ENCODE peak calls at places on chromosomes 13 and 19, in four cellular contexts. F, U, M and T are unnamed samples.

GRCh38 chr13:61880576-61881283 is 465.1 kb upstream of the PCDH20 start:
- DNase-seq in F (no peak), U (peak; percentile 3), M (no peak), T (no peak)

GRCh38 chr19:2097330-2098327 is 914 bp downstream of the IZUMO4 start:
- DNase-seq in F (no peak), U (no peak), M (no peak), T (peak; percentile 55)

GRCh38 chr19:31285744-31286143 is 63.5 kb downstream of the TSHZ3 start:
- DNase-seq in F (no peak), U (peak; percentile 50), M (no peak), T (no peak)

GRCh38 chr19:20612711-20613316 is 47.2 kb upstream of the ZNF737 start:
- DNase-seq in F (no peak), U (no peak), M (no peak), T (no peak)

GRCh38 chr13:98890186-98890585 is 87.7 kb downstream of the DOCK9 start:
- DNase-seq in F (no peak), U (peak; percentile 96), M (no peak), T (no peak)

GRCh38 chr19:17765069-17765618 is 13.9 kb downstream of the FCHO1 start:
- DNase-seq in F (no peak), U (no peak), M (peak; percentile 9), T (no peak)

GRCh38 chr19:47005873-47006272 is 13.8 kb upstream of the NPAS1 start:
- DNase-seq in F (no peak), U (no peak), M (no peak), T (peak; percentile 27)

GRCh38 chr13:72983085-72983768 is 75.6 kb upstream of the KLF5 start:
- DNase-seq in F (no peak), U (peak; percentile 25), M (no peak), T (no peak)

GRCh38 chr13:45916036-45916435 is 64.5 kb upstream of the SIAH3 start:
- DNase-seq in F (no peak), U (no peak), M (no peak), T (no peak)

GRCh38 chr13:92994056-92994455 is 232.6 kb upstream of the GPC6 start:
- DNase-seq in F (no peak), U (peak; percentile 83), M (no peak), T (no peak)

GRCh38 chr13:48950507-48950886 is 25.2 kb upstream of the FNDC3A start:
- DNase-seq in F (no peak), U (peak; percentile 20), M (no peak), T (no peak)

GRCh38 chr13:42567772-42568428 is 6.1 kb upstream of the TNFSF11 start:
- DNase-seq in F (no peak), U (no peak), M (no peak), T (no peak)

GRCh38 chr13:60990032-60990733 is 425.5 kb downstream of the PCDH20 start:
- DNase-seq in F (no peak), U (no peak), M (no peak), T (no peak)

GRCh38 chr13:99911069-99911964 is 60.2 kb downstream of the ZIC5 start:
- DNase-seq in F (no peak), U (no peak), M (no peak), T (no peak)

GRCh38 chr19:5025027-5025426 is 56.1 kb downstream of the KDM4B start:
- DNase-seq in F (no peak), U (no peak), M (no peak), T (no peak)

GRCh38 chr13:105219636-105220035 is 1315.8 kb downstream of the EFNB2 start:
- DNase-seq in F (no peak), U (peak; percentile 58), M (no peak), T (no peak)

GRCh38 chr13:43159007-43159406 is 135.6 kb downstream of the DNAJC15 start:
- DNase-seq in F (no peak), U (peak; percentile 80), M (no peak), T (no peak)

GRCh38 chr19:17522988-17523872 is 11.8 kb downstream of the PGLS start:
- DNase-seq in F (peak; percentile 26), U (no peak), M (no peak), T (no peak)

GRCh38 chr13:99389520-99390304 is 82.5 kb upstream of the GPR183 start:
- DNase-seq in F (no peak), U (no peak), M (no peak), T (no peak)

GRCh38 chr13:104253063-104253680 is 1187.0 kb upstream of the SLC10A2 start:
- DNase-seq in F (no peak), U (peak; percentile 4), M (no peak), T (no peak)

GRCh38 chr13:105920375-105920774 is 615.1 kb downstream of the EFNB2 start:
- DNase-seq in F (no peak), U (peak; percentile 60), M (no peak), T (no peak)

GRCh38 chr13:110306960-110307696 is at the start of the genes COL4A1 and COL4A2:
- DNase-seq in F (no peak), U (peak; percentile 80), M (no peak), T (no peak)

GRCh38 chr13:35994131-35994966 is 136.8 kb downstream of the DCLK1 start:
- DNase-seq in F (no peak), U (peak; percentile 97), M (no peak), T (no peak)

GRCh38 chr13:102517959-102518358 is 78.8 kb upstream of the TPP2 start:
- DNase-seq in F (no peak), U (no peak), M (no peak), T (no peak)

GRCh38 chr19:53519431-53519830 is 18.5 kb upstream of the ZNF331 start:
- DNase-seq in F (no peak), U (no peak), M (no peak), T (no peak)

GRCh38 chr13:100423375-100423774 is 165.2 kb downstream of the GGACT start:
- DNase-seq in F (no peak), U (no peak), M (no peak), T (peak; percentile 50)

GRCh38 chr19:42306646-42307045 is 4.2 kb upstream of the PAFAH1B3 start:
- DNase-seq in F (no peak), U (no peak), M (no peak), T (no peak)

GRCh38 chr19:48480476-48481190 is 11.5 kb downstream of the CYTH2 start:
- DNase-seq in F (peak; percentile 57), U (peak; percentile 51), M (peak; percentile 62), T (peak; percentile 55)

GRCh38 chr13:66210677-66211076 is 1019.5 kb downstream of the PCDH9 start:
- DNase-seq in F (no peak), U (peak; percentile 98), M (no peak), T (no peak)

GRCh38 chr19:56705939-56706338 is 34.4 kb upstream of the ZNF835 start:
- DNase-seq in F (no peak), U (no peak), M (no peak), T (no peak)

GRCh38 chr19:718251-719024 is 9.7 kb downstream of the PALM start:
- DNase-seq in F (no peak), U (no peak), M (no peak), T (no peak)

GRCh38 chr19:45173816-45174215 is 4.2 kb downstream of the TRAPPC6A start:
- DNase-seq in F (no peak), U (peak; percentile 86), M (no peak), T (no peak)

GRCh38 chr19:9885077-9885552 is 50.0 kb downstream of the PIN1 start:
- DNase-seq in F (no peak), U (peak; percentile 23), M (peak; percentile 8), T (no peak)

GRCh38 chr13:93714171-93714570 is 487.6 kb downstream of the GPC6 start:
- DNase-seq in F (no peak), U (peak; percentile 60), M (no peak), T (no peak)

GRCh38 chr19:4635763-4636135 is 3.6 kb upstream of the TNFAIP8L1 start:
- DNase-seq in F (no peak), U (no peak), M (no peak), T (no peak)